ENCODE peak calls at places on chromosomes 11 and 22, in ten cellular contexts. One of them, this sample, is unnamed.
A peak's percentile ranks its signal among the peaks of the same experiment; 100 is the strongest.

GRCh38 chr11:69245491-69246345 is 48.2 kb upstream of the MYEOV start:
- DNase-seq in psoas muscle: no peak
- DNase-seq in RPMI8226: no peak
- DNase-seq in stimulated activated naive CD4-positive, alpha-beta T cell: no peak
- DNase-seq in LHCN-M2: no peak
- DNase-seq in T-helper 9 cell: no peak
- DNase-seq in stromal cell of bone marrow: no peak
- DNase-seq in hepatocyte: no peak
- DNase-seq in HCT116: no peak
- DNase-seq in AG20443: no peak
- DNase-seq in this sample: no peak

GRCh38 chr22:40449676-40450035 is 79.3 kb downstream of the SGSM3 start:
- DNase-seq in psoas muscle: no peak
- DNase-seq in RPMI8226: no peak
- DNase-seq in stimulated activated naive CD4-positive, alpha-beta T cell: no peak
- DNase-seq in LHCN-M2: peak; percentile 60
- DNase-seq in T-helper 9 cell: no peak
- DNase-seq in stromal cell of bone marrow: peak; percentile 55
- DNase-seq in hepatocyte: no peak
- DNase-seq in HCT116: no peak
- DNase-seq in AG20443: peak; percentile 26
- DNase-seq in this sample: no peak

GRCh38 chr22:26568207-26568706 is 21.7 kb downstream of the TPST2 start:
- DNase-seq in psoas muscle: no peak
- DNase-seq in RPMI8226: no peak
- DNase-seq in stimulated activated naive CD4-positive, alpha-beta T cell: no peak
- DNase-seq in LHCN-M2: no peak
- DNase-seq in T-helper 9 cell: no peak
- DNase-seq in stromal cell of bone marrow: no peak
- DNase-seq in hepatocyte: peak; percentile 19
- DNase-seq in HCT116: no peak
- DNase-seq in AG20443: no peak
- DNase-seq in this sample: no peak

GRCh38 chr11:34869425-34869824 is 46.8 kb downstream of the APIP start:
- DNase-seq in psoas muscle: no peak
- DNase-seq in RPMI8226: peak; percentile 6
- DNase-seq in stimulated activated naive CD4-positive, alpha-beta T cell: no peak
- DNase-seq in LHCN-M2: no peak
- DNase-seq in T-helper 9 cell: no peak
- DNase-seq in stromal cell of bone marrow: no peak
- DNase-seq in hepatocyte: no peak
- DNase-seq in HCT116: no peak
- DNase-seq in AG20443: no peak
- DNase-seq in this sample: peak; percentile 13

GRCh38 chr22:44221710-44222475 is 41.2 kb downstream of the PARVG start:
- DNase-seq in psoas muscle: no peak
- DNase-seq in RPMI8226: no peak
- DNase-seq in stimulated activated naive CD4-positive, alpha-beta T cell: no peak
- DNase-seq in LHCN-M2: no peak
- DNase-seq in T-helper 9 cell: no peak
- DNase-seq in stromal cell of bone marrow: no peak
- DNase-seq in hepatocyte: no peak
- DNase-seq in HCT116: no peak
- DNase-seq in AG20443: peak; percentile 2
- DNase-seq in this sample: no peak

GRCh38 chr11:27545035-27545434 is 38.5 kb upstream of the LIN7C start:
- DNase-seq in psoas muscle: no peak
- DNase-seq in RPMI8226: no peak
- DNase-seq in stimulated activated naive CD4-positive, alpha-beta T cell: no peak
- DNase-seq in LHCN-M2: no peak
- DNase-seq in T-helper 9 cell: no peak
- DNase-seq in stromal cell of bone marrow: no peak
- DNase-seq in hepatocyte: no peak
- DNase-seq in HCT116: no peak
- DNase-seq in AG20443: no peak
- DNase-seq in this sample: no peak

GRCh38 chr11:115682101-115682500 is 177.9 kb upstream of the CADM1 start:
- DNase-seq in psoas muscle: no peak
- DNase-seq in RPMI8226: no peak
- DNase-seq in stimulated activated naive CD4-positive, alpha-beta T cell: no peak
- DNase-seq in LHCN-M2: no peak
- DNase-seq in T-helper 9 cell: no peak
- DNase-seq in stromal cell of bone marrow: no peak
- DNase-seq in hepatocyte: no peak
- DNase-seq in HCT116: no peak
- DNase-seq in AG20443: peak; percentile 67
- DNase-seq in this sample: no peak

GRCh38 chr11:26930518-26931247 is 63.2 kb upstream of the FIBIN start:
- DNase-seq in psoas muscle: no peak
- DNase-seq in RPMI8226: no peak
- DNase-seq in stimulated activated naive CD4-positive, alpha-beta T cell: no peak
- DNase-seq in LHCN-M2: peak; percentile 64
- DNase-seq in T-helper 9 cell: no peak
- DNase-seq in stromal cell of bone marrow: no peak
- DNase-seq in hepatocyte: peak; percentile 16
- DNase-seq in HCT116: no peak
- DNase-seq in AG20443: peak; percentile 40
- DNase-seq in this sample: no peak

GRCh38 chr11:120272303-120272702 is 32.4 kb downstream of the POU2F3 start:
- DNase-seq in psoas muscle: no peak
- DNase-seq in RPMI8226: no peak
- DNase-seq in stimulated activated naive CD4-positive, alpha-beta T cell: no peak
- DNase-seq in LHCN-M2: peak; percentile 84
- DNase-seq in T-helper 9 cell: no peak
- DNase-seq in stromal cell of bone marrow: peak; percentile 70
- DNase-seq in hepatocyte: no peak
- DNase-seq in HCT116: no peak
- DNase-seq in AG20443: peak; percentile 83
- DNase-seq in this sample: no peak

GRCh38 chr11:94513091-94513490 is 830 bp downstream of the C11orf97 start:
- DNase-seq in psoas muscle: no peak
- DNase-seq in RPMI8226: no peak
- DNase-seq in stimulated activated naive CD4-positive, alpha-beta T cell: peak; percentile 1
- DNase-seq in LHCN-M2: no peak
- DNase-seq in T-helper 9 cell: no peak
- DNase-seq in stromal cell of bone marrow: no peak
- DNase-seq in hepatocyte: peak; percentile 16
- DNase-seq in HCT116: no peak
- DNase-seq in AG20443: no peak
- DNase-seq in this sample: no peak

GRCh38 chr11:91921974-91922373 is 302.6 kb upstream of the FAT3 start:
- DNase-seq in psoas muscle: no peak
- DNase-seq in RPMI8226: no peak
- DNase-seq in stimulated activated naive CD4-positive, alpha-beta T cell: no peak
- DNase-seq in LHCN-M2: no peak
- DNase-seq in T-helper 9 cell: no peak
- DNase-seq in stromal cell of bone marrow: no peak
- DNase-seq in hepatocyte: no peak
- DNase-seq in HCT116: no peak
- DNase-seq in AG20443: no peak
- DNase-seq in this sample: no peak

GRCh38 chr11:12121504-12121903 is 11.1 kb downstream of the MICAL2 start:
- DNase-seq in psoas muscle: no peak
- DNase-seq in RPMI8226: no peak
- DNase-seq in stimulated activated naive CD4-positive, alpha-beta T cell: no peak
- DNase-seq in LHCN-M2: no peak
- DNase-seq in T-helper 9 cell: no peak
- DNase-seq in stromal cell of bone marrow: no peak
- DNase-seq in hepatocyte: no peak
- DNase-seq in HCT116: no peak
- DNase-seq in AG20443: no peak
- DNase-seq in this sample: no peak

GRCh38 chr11:1920909-1921575 is 1.5 kb downstream of the TNNT3 start:
- DNase-seq in psoas muscle: peak; percentile 91
- DNase-seq in RPMI8226: peak; percentile 49
- DNase-seq in stimulated activated naive CD4-positive, alpha-beta T cell: no peak
- DNase-seq in LHCN-M2: peak; percentile 40
- DNase-seq in T-helper 9 cell: no peak
- DNase-seq in stromal cell of bone marrow: no peak
- DNase-seq in hepatocyte: no peak
- DNase-seq in HCT116: no peak
- DNase-seq in AG20443: peak; percentile 26
- DNase-seq in this sample: no peak

GRCh38 chr11:111793863-111794262 is 27.7 kb upstream of the PPP2R1B start:
- DNase-seq in psoas muscle: no peak
- DNase-seq in RPMI8226: no peak
- DNase-seq in stimulated activated naive CD4-positive, alpha-beta T cell: no peak
- DNase-seq in LHCN-M2: no peak
- DNase-seq in T-helper 9 cell: no peak
- DNase-seq in stromal cell of bone marrow: peak; percentile 73
- DNase-seq in hepatocyte: no peak
- DNase-seq in HCT116: no peak
- DNase-seq in AG20443: peak; percentile 81
- DNase-seq in this sample: no peak

GRCh38 chr11:117016246-117016645 is 82.0 kb downstream of the SIK3 start:
- DNase-seq in psoas muscle: no peak
- DNase-seq in RPMI8226: no peak
- DNase-seq in stimulated activated naive CD4-positive, alpha-beta T cell: no peak
- DNase-seq in LHCN-M2: no peak
- DNase-seq in T-helper 9 cell: no peak
- DNase-seq in stromal cell of bone marrow: no peak
- DNase-seq in hepatocyte: no peak
- DNase-seq in HCT116: no peak
- DNase-seq in AG20443: no peak
- DNase-seq in this sample: no peak

GRCh38 chr22:35883028-35883620 is 145.5 kb downstream of the RBFOX2 start:
- DNase-seq in psoas muscle: no peak
- DNase-seq in RPMI8226: peak; percentile 52
- DNase-seq in stimulated activated naive CD4-positive, alpha-beta T cell: peak; percentile 5
- DNase-seq in LHCN-M2: peak; percentile 85
- DNase-seq in T-helper 9 cell: no peak
- DNase-seq in stromal cell of bone marrow: no peak
- DNase-seq in hepatocyte: no peak
- DNase-seq in HCT116: peak; percentile 31
- DNase-seq in AG20443: peak; percentile 35
- DNase-seq in this sample: no peak

GRCh38 chr11:34380696-34381095 is 22.9 kb upstream of the ABTB2 start:
- DNase-seq in psoas muscle: no peak
- DNase-seq in RPMI8226: no peak
- DNase-seq in stimulated activated naive CD4-positive, alpha-beta T cell: no peak
- DNase-seq in LHCN-M2: peak; percentile 89
- DNase-seq in T-helper 9 cell: no peak
- DNase-seq in stromal cell of bone marrow: peak; percentile 54
- DNase-seq in hepatocyte: no peak
- DNase-seq in HCT116: peak; percentile 39
- DNase-seq in AG20443: peak; percentile 55
- DNase-seq in this sample: no peak

GRCh38 chr11:19526119-19526518 is 186.5 kb upstream of the NAV2 start:
- DNase-seq in psoas muscle: no peak
- DNase-seq in RPMI8226: no peak
- DNase-seq in stimulated activated naive CD4-positive, alpha-beta T cell: no peak
- DNase-seq in LHCN-M2: no peak
- DNase-seq in T-helper 9 cell: no peak
- DNase-seq in stromal cell of bone marrow: no peak
- DNase-seq in hepatocyte: no peak
- DNase-seq in HCT116: no peak
- DNase-seq in AG20443: no peak
- DNase-seq in this sample: no peak

GRCh38 chr11:96146765-96147164 is 196.2 kb downstream of the MAML2 start:
- DNase-seq in psoas muscle: no peak
- DNase-seq in RPMI8226: no peak
- DNase-seq in stimulated activated naive CD4-positive, alpha-beta T cell: no peak
- DNase-seq in LHCN-M2: no peak
- DNase-seq in T-helper 9 cell: no peak
- DNase-seq in stromal cell of bone marrow: no peak
- DNase-seq in hepatocyte: no peak
- DNase-seq in HCT116: no peak
- DNase-seq in AG20443: no peak
- DNase-seq in this sample: no peak

GRCh38 chr11:67642148-67642475 is 2.5 kb upstream of the TBX10 start:
- DNase-seq in psoas muscle: no peak
- DNase-seq in RPMI8226: no peak
- DNase-seq in stimulated activated naive CD4-positive, alpha-beta T cell: no peak
- DNase-seq in LHCN-M2: no peak
- DNase-seq in T-helper 9 cell: no peak
- DNase-seq in stromal cell of bone marrow: no peak
- DNase-seq in hepatocyte: peak; percentile 4
- DNase-seq in HCT116: no peak
- DNase-seq in AG20443: no peak
- DNase-seq in this sample: no peak

GRCh38 chr11:102420547-102420946 is 32.0 kb downstream of the TMEM123 start:
- DNase-seq in psoas muscle: no peak
- DNase-seq in RPMI8226: no peak
- DNase-seq in stimulated activated naive CD4-positive, alpha-beta T cell: no peak
- DNase-seq in LHCN-M2: no peak
- DNase-seq in T-helper 9 cell: no peak
- DNase-seq in stromal cell of bone marrow: no peak
- DNase-seq in hepatocyte: no peak
- DNase-seq in HCT116: no peak
- DNase-seq in AG20443: no peak
- DNase-seq in this sample: no peak

GRCh38 chr22:37552560-37553163 is 7.6 kb upstream of the CDC42EP1 start:
- DNase-seq in psoas muscle: peak; percentile 66
- DNase-seq in RPMI8226: no peak
- DNase-seq in stimulated activated naive CD4-positive, alpha-beta T cell: no peak
- DNase-seq in LHCN-M2: peak; percentile 82
- DNase-seq in T-helper 9 cell: no peak
- DNase-seq in stromal cell of bone marrow: no peak
- DNase-seq in hepatocyte: peak; percentile 79
- DNase-seq in HCT116: no peak
- DNase-seq in AG20443: peak; percentile 64
- DNase-seq in this sample: no peak

GRCh38 chr11:65206441-65206841 is 24.7 kb downstream of the CAPN1 start:
- DNase-seq in psoas muscle: peak; percentile 42
- DNase-seq in RPMI8226: no peak
- DNase-seq in stimulated activated naive CD4-positive, alpha-beta T cell: no peak
- DNase-seq in LHCN-M2: no peak
- DNase-seq in T-helper 9 cell: no peak
- DNase-seq in stromal cell of bone marrow: no peak
- DNase-seq in hepatocyte: no peak
- DNase-seq in HCT116: no peak
- DNase-seq in AG20443: no peak
- DNase-seq in this sample: no peak

GRCh38 chr11:128632151-128632791 is 44.9 kb upstream of the ETS1 start:
- DNase-seq in psoas muscle: no peak
- DNase-seq in RPMI8226: peak; percentile 38
- DNase-seq in stimulated activated naive CD4-positive, alpha-beta T cell: peak; percentile 62
- DNase-seq in LHCN-M2: peak; percentile 26
- DNase-seq in T-helper 9 cell: no peak
- DNase-seq in stromal cell of bone marrow: peak; percentile 25
- DNase-seq in hepatocyte: peak; percentile 68
- DNase-seq in HCT116: peak; percentile 19
- DNase-seq in AG20443: peak; percentile 74
- DNase-seq in this sample: peak; percentile 83

GRCh38 chr11:2088746-2089535 is 50.2 kb downstream of the IGF2 start:
- DNase-seq in psoas muscle: peak; percentile 48
- DNase-seq in RPMI8226: no peak
- DNase-seq in stimulated activated naive CD4-positive, alpha-beta T cell: no peak
- DNase-seq in LHCN-M2: no peak
- DNase-seq in T-helper 9 cell: no peak
- DNase-seq in stromal cell of bone marrow: no peak
- DNase-seq in hepatocyte: no peak
- DNase-seq in HCT116: no peak
- DNase-seq in AG20443: peak; percentile 9
- DNase-seq in this sample: peak; percentile 38

GRCh38 chr11:115682901-115683300 is 178.7 kb upstream of the CADM1 start:
- DNase-seq in psoas muscle: no peak
- DNase-seq in RPMI8226: no peak
- DNase-seq in stimulated activated naive CD4-positive, alpha-beta T cell: no peak
- DNase-seq in LHCN-M2: no peak
- DNase-seq in T-helper 9 cell: no peak
- DNase-seq in stromal cell of bone marrow: no peak
- DNase-seq in hepatocyte: no peak
- DNase-seq in HCT116: no peak
- DNase-seq in AG20443: peak; percentile 48
- DNase-seq in this sample: no peak

GRCh38 chr11:121300313-121300971 is 7.9 kb downstream of the SC5D start:
- DNase-seq in psoas muscle: no peak
- DNase-seq in RPMI8226: no peak
- DNase-seq in stimulated activated naive CD4-positive, alpha-beta T cell: no peak
- DNase-seq in LHCN-M2: peak; percentile 10
- DNase-seq in T-helper 9 cell: no peak
- DNase-seq in stromal cell of bone marrow: no peak
- DNase-seq in hepatocyte: no peak
- DNase-seq in HCT116: no peak
- DNase-seq in AG20443: no peak
- DNase-seq in this sample: no peak

GRCh38 chr11:96055706-96056387 is 131.9 kb upstream of the MTMR2 start:
- DNase-seq in psoas muscle: no peak
- DNase-seq in RPMI8226: no peak
- DNase-seq in stimulated activated naive CD4-positive, alpha-beta T cell: no peak
- DNase-seq in LHCN-M2: peak; percentile 73
- DNase-seq in T-helper 9 cell: no peak
- DNase-seq in stromal cell of bone marrow: no peak
- DNase-seq in hepatocyte: no peak
- DNase-seq in HCT116: no peak
- DNase-seq in AG20443: peak; percentile 57
- DNase-seq in this sample: no peak